ENCODE peak calls at places on chromosomes 5 and 9, in eight cellular contexts. I is uterus, K is A549, L is adrenal gland, S is endothelial cell of umbilical vein, C is suprapubic skin, J is IMR-90, M is thyroid gland. U is an unnamed sample. For H3K4me1, the result is how much of the 10 kb centered on the place peaks cover.

GRCh38 chr5:111502976-111503375 is 9.4 kb downstream of the STARD4 start:
- DNase-seq in L (no peak), S (no peak), C (no peak), I (no peak), J (peak), M (no peak), K (no peak), U (no peak)

GRCh38 chr5:55899344-55899743 is 48.2 kb downstream of the IL31RA start:
- DNase-seq in L (no peak), S (no peak), C (no peak), J (peak), I (no peak), K (no peak), M (no peak), U (no peak)

GRCh38 chr9:126420643-126421564 is 94.3 kb downstream of the MVB12B start:
- DNase-seq in M (peak), I (no peak), L (no peak), S (no peak), K (peak), C (peak), J (peak), U (no peak)

GRCh38 chr9:23826120-23826629 is at the start of gene ELAVL2:
- DNase-seq in J (peak), C (peak), I (peak), K (peak), S (peak), M (peak), L (peak), U (peak)

GRCh38 chr5:94461131-94461530 is 157.3 kb downstream of the KIAA0825 start:
- DNase-seq in S (no peak), L (no peak), M (no peak), C (no peak), J (no peak), I (no peak), K (no peak), U (no peak)

GRCh38 chr9:16726023-16726422 is 144.4 kb downstream of the BNC2 start:
- DNase-seq in M (peak), L (no peak), J (peak), K (peak), S (peak), I (no peak), C (no peak), U (no peak)

GRCh38 chr5:146301666-146302065 is 37.0 kb upstream of the POU4F3 start:
- DNase-seq in K (no peak), J (peak), C (no peak), M (no peak), S (no peak), L (no peak), I (no peak), U (no peak)

GRCh38 chr5:170552486-170553122 is 48.8 kb downstream of the KCNIP1 start:
- DNase-seq in L (peak), M (peak), J (peak), S (peak), C (no peak), I (peak), K (no peak), U (peak)

GRCh38 chr9:132041825-132042224 is 37.8 kb downstream of the MED27 start:
- DNase-seq in C (no peak), K (no peak), S (no peak), I (no peak), M (no peak), L (no peak), J (no peak), U (no peak)

GRCh38 chr5:96901841-96902240 is 25.5 kb downstream of the ERAP2 start:
- DNase-seq in C (no peak), I (no peak), K (no peak), J (no peak), L (no peak), M (no peak), S (no peak), U (no peak)

GRCh38 chr9:110021891-110022290 is 186.1 kb downstream of the C9orf152 start:
- DNase-seq in S (peak), C (no peak), M (no peak), I (no peak), J (no peak), L (no peak), K (no peak), U (no peak)

GRCh38 chr9:119902611-119903010 is 533.4 kb upstream of the BRINP1 start:
- DNase-seq in K (no peak), J (no peak), C (no peak), L (no peak), M (no peak), S (no peak), I (no peak), U (no peak)

GRCh38 chr9:130570200-130570599 is 9.2 kb upstream of the FUBP3 start:
- DNase-seq in I (no peak), L (peak), C (no peak), J (peak), S (no peak), K (no peak), M (peak), U (no peak)

GRCh38 chr9:121743441-121744001 is 92.1 kb downstream of the DAB2IP start:
- DNase-seq in L (peak), M (peak), I (peak), S (peak), C (peak), J (peak), K (peak), U (peak)

GRCh38 chr9:87180846-87181245 is 233.5 kb upstream of the GAS1 start:
- DNase-seq in K (no peak), M (no peak), C (no peak), J (no peak), L (no peak), S (no peak), I (no peak), U (no peak)

GRCh38 chr5:176446884-176447537 is 1.2 kb upstream of the FAF2 start:
- DNase-seq in I (no peak), J (no peak), L (peak), S (peak), M (peak), K (no peak), C (peak), U (peak)

GRCh38 chr9:129989740-129990139 is 53.2 kb downstream of the FNBP1 start:
- DNase-seq in C (no peak), J (peak), K (peak), M (peak), L (no peak), I (no peak), S (no peak), U (peak)

GRCh38 chr9:120941046-120941770 is 14.6 kb upstream of the TRAF1 start:
- DNase-seq in I (no peak), L (no peak), K (peak), J (peak), S (no peak), C (no peak), M (no peak), U (no peak)

GRCh38 chr5:172107606-172108005 is 80.4 kb downstream of the STK10 start:
- DNase-seq in M (no peak), I (no peak), J (peak), L (peak), K (peak), S (no peak), C (no peak), U (no peak)

GRCh38 chr5:175317872-175318271 is 126.1 kb downstream of the DRD1 start:
- DNase-seq in K (no peak), J (no peak), S (no peak), M (no peak), L (no peak), C (no peak), I (no peak), U (no peak)

GRCh38 chr9:84748112-84748511 is 78.6 kb downstream of the NTRK2 start:
- DNase-seq in M (no peak), J (no peak), K (no peak), L (no peak), S (no peak), C (no peak), I (no peak), U (no peak)

DNA sequence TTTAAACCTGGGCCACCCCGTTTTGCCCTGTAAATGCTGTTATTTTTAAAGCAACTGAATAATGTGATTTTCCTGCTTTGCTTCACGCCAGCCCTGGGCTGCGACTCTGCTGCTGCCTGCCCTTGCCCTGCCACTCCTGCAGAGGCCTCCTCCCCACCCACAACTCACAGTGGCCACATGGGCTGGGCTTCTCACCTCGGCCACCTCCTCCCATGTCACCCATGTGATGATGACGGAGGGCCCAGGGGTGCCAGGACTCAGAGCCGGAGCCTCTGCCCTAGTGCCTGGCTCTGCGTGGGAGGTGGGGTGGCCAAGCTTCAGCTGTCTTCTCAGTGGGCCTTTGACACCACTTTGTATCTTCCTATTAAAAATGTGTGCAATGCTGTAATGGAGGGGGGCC is 48.1 kb upstream of the NKD2 start:
- DNase-seq in S (no peak), K (no peak), M (no peak), C (peak), J (no peak), I (no peak), L (no peak), U (no peak)
- H3K4me1 ChIP-seq in S (under half), K (half or more), M (under half), C (under half), J (under half), I (under half), L (under half), U (under half)

GRCh38 chr5:3564136-3564535 is 31.5 kb upstream of the IRX1 start:
- DNase-seq in I (no peak), C (no peak), S (no peak), K (no peak), J (no peak), M (no peak), L (no peak), U (no peak)
- TF ChIP-seq POLR2A in I (no peak), C (no peak), S (no peak), K (no peak), J (no peak), M (no peak), L (no peak), U (no peak)

GRCh38 chr5:159341145-159341544 is 10.9 kb upstream of the IL12B start:
- DNase-seq in M (no peak), I (no peak), K (no peak), L (no peak), C (no peak), J (no peak), S (no peak), U (no peak)
- H3K27ac ChIP-seq in M (no peak), I (no peak), K (peak), L (no peak), C (no peak), J (no peak), S (no peak), U (no peak)

GRCh38 chr9:35537898-35538297 is 48.0 kb downstream of the RUSC2 start:
- DNase-seq in L (no peak), J (no peak), I (no peak), K (no peak), S (no peak), M (no peak), C (no peak), U (no peak)
- H3K4me1 ChIP-seq in L (under half), J (under half), I (under half), K (half or more), S (under half), M (under half), C (under half), U (half or more)

GRCh38 chr5:150517272-150518152 is 9.6 kb downstream of the NDST1 start:
- DNase-seq in K (peak), M (peak), C (no peak), I (no peak), J (peak), S (peak), L (peak), U (no peak)
- TF ChIP-seq POLR2A in K (no peak), M (no peak), C (no peak), I (no peak), J (no peak), S (no peak), L (peak), U (no peak)

GRCh38 chr9:97907051-97907450 is 15.2 kb downstream of the TRMO start:
- DNase-seq in S (no peak), K (no peak), J (no peak), C (no peak), M (peak), L (no peak), I (no peak), U (no peak)
- H3K27ac ChIP-seq in S (no peak), K (no peak), J (no peak), C (no peak), M (peak), L (peak), I (no peak), U (peak)

GRCh38 chr5:178699854-178700253 is 30.6 kb downstream of the ZNF354A start:
- DNase-seq in K (no peak), M (no peak), L (no peak), C (no peak), J (no peak), S (no peak), I (no peak), U (no peak)
- H3K4me1 ChIP-seq in K (under half), M (under half), L (under half), C (under half), J (under half), S (under half), I (under half), U (under half)